ENCODE peak calls at places on chromosomes 5 and 9, in five cellular contexts. R is stomach, U is WERI-Rb-1, S is upper lobe of right lung, A is A549. G is an unnamed sample.
A peak's percentile ranks its signal among the peaks of the same experiment; 100 is the strongest.

GRCh38 chr9:36191290-36191645 is 547 bp downstream of the CLTA start:
- DNase-seq in R (peak; percentile 35), U (peak; percentile 11), S (peak; percentile 74), A (no peak), G (no peak)

GRCh38 chr9:88460583-88461332 is 72.5 kb downstream of the SPIN1 start:
- DNase-seq in R (no peak), U (no peak), S (no peak), A (no peak), G (no peak)

GRCh38 chr5:57174128-57174849 is 430 bp downstream of the GPBP1 start:
- DNase-seq in R (peak; percentile 41), U (no peak), S (no peak), A (no peak), G (no peak)

GRCh38 chr9:134557331-134557730 is 84.3 kb upstream of the COL5A1 start:
- DNase-seq in R (no peak), U (no peak), S (peak; percentile 12), A (no peak), G (no peak)

GRCh38 chr9:27473135-27473534 is 51.0 kb upstream of the IFNK start:
- DNase-seq in R (no peak), U (peak; percentile 80), S (peak; percentile 67), A (no peak), G (no peak)

GRCh38 chr5:17190799-17191391 is 26.5 kb upstream of the BASP1 start:
- DNase-seq in R (no peak), U (no peak), S (no peak), A (no peak), G (no peak)

GRCh38 chr5:76681287-76681686 is 34.6 kb upstream of the F2R start:
- DNase-seq in R (no peak), U (no peak), S (no peak), A (no peak), G (no peak)

GRCh38 chr5:52604151-52604550 is 183.6 kb upstream of the ITGA1 start:
- DNase-seq in R (no peak), U (no peak), S (no peak), A (no peak), G (no peak)

GRCh38 chr5:1106385-1107166 is 5.3 kb downstream of the SLC12A7 start:
- DNase-seq in R (no peak), U (no peak), S (no peak), A (no peak), G (no peak)

GRCh38 chr5:141677415-141677814 is 4.6 kb downstream of the ARAP3 start:
- DNase-seq in R (no peak), U (peak; percentile 44), S (no peak), A (peak; percentile 56), G (no peak)

GRCh38 chr9:134658378-134658955 is 16.9 kb downstream of the COL5A1 start:
- DNase-seq in R (no peak), U (peak; percentile 57), S (peak; percentile 57), A (no peak), G (no peak)

GRCh38 chr5:143760755-143761154 is 51.2 kb upstream of the HMHB1 start:
- DNase-seq in R (no peak), U (no peak), S (no peak), A (no peak), G (no peak)

GRCh38 chr9:130765135-130766030 is 69.7 kb upstream of the ABL1 start:
- DNase-seq in R (no peak), U (no peak), S (no peak), A (no peak), G (no peak)

GRCh38 chr5:7592910-7593309 is 197.0 kb downstream of the ADCY2 start:
- DNase-seq in R (no peak), U (peak; percentile 53), S (no peak), A (no peak), G (no peak)

GRCh38 chr9:35075358-35075757 is 2.9 kb upstream of the VCP start:
- DNase-seq in R (no peak), U (no peak), S (no peak), A (no peak), G (no peak)

GRCh38 chr9:91334053-91334452 is 27.7 kb downstream of the AUH start:
- DNase-seq in R (no peak), U (no peak), S (no peak), A (no peak), G (no peak)

GRCh38 chr5:151432210-151432609 is 15.2 kb upstream of the SLC36A1 start:
- DNase-seq in R (no peak), U (peak; percentile 18), S (no peak), A (no peak), G (no peak)
- H3K9me3 ChIP-seq in R (peaks cover 6% of the 10 kb centered on the region), U (no peaks in the 10 kb centered on the region), S (no peaks in the 10 kb centered on the region), A (peaks cover 5% of the 10 kb centered on the region), G (no peaks in the 10 kb centered on the region)

GRCh38 chr5:9588254-9588653 is 41.9 kb downstream of the TAS2R1 start:
- DNase-seq in R (no peak), U (no peak), S (no peak), A (no peak), G (no peak)

GRCh38 chr5:9594913-9595312 is 35.2 kb downstream of the TAS2R1 start:
- DNase-seq in R (no peak), U (no peak), S (no peak), A (no peak), G (no peak)

GRCh38 chr5:9587135-9587534 is 41.3 kb upstream of the SEMA5A start:
- DNase-seq in R (no peak), U (no peak), S (no peak), A (no peak), G (peak; percentile 58)

DNA sequence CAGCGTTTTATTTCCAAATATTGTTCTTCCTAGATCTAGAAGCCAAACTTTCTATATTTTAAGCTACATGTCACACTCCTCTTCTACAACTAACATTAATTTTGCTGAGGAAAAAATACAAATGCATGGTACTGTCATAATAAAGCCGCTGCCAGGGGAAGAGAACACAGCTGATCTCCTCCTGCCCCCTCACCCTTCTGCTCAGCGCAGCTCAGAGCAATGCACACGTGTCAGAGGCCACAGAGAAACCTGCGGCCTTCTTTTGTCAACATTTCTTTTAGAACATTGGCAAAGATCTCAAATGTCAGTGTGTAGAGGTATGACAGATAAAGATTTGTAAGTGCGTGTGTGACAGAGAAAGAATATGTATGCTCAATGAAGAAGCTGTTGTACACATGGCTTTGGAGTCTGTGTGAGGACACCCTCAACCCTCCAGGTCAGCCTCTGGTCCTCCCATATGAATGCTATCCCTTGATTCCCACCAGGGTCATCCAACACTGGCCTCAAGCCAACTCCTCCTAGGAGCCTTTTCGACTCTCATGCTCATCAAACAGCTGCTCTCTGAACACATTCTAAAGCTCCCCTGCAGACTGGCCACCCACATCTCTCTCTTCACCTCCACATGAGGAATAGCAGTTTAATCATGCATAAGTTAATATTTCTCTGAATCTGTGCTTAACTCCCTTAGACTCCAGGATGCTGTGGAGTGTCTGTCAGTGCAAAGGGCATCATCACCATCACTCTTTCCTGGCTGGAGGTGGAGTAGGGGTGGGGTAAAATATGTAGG is 40.9 kb downstream of the TAS2R1 start:
- DNase-seq in R (no peak), U (no peak), S (no peak), A (no peak), G (no peak)
- H3K9me3 ChIP-seq in R (no peaks in the 10 kb centered on the region), U (peaks cover 3% of the 10 kb centered on the region), S (no peaks in the 10 kb centered on the region), A (no peaks in the 10 kb centered on the region), G (no peaks in the 10 kb centered on the region)

DNA sequence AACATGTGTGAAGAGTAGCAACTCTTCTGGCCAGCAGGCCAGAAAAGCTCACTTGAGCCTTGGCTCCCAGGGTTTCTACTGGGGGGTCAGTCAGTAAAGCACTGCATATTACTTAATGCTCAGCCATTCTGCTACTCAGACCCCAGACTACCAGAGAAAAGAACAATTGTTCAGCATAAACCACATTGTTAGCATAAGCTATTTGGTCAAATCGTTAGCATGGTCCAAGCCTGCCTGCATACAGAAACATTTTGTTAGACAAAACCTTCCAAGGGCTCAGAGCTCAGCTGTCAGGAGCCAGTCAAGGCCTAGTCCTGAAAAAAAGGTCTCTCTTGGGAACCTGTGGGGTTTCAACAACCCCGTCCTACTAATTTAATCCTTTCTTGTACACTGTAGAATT is 449.3 kb downstream of the PRR16 start:
- DNase-seq in R (no peak), U (no peak), S (no peak), A (no peak), G (no peak)
- H3K9me3 ChIP-seq in R (no peaks in the 10 kb centered on the region), U (no peaks in the 10 kb centered on the region), S (no peaks in the 10 kb centered on the region), A (no peaks in the 10 kb centered on the region), G (no peaks in the 10 kb centered on the region)

GRCh38 chr5:54930736-54931135 is 54.7 kb downstream of the ESM1 start:
- DNase-seq in R (no peak), U (no peak), S (no peak), A (no peak), G (no peak)

GRCh38 chr5:54924487-54924886 is 60.9 kb downstream of the ESM1 start:
- DNase-seq in R (no peak), U (no peak), S (no peak), A (no peak), G (no peak)

DNA sequence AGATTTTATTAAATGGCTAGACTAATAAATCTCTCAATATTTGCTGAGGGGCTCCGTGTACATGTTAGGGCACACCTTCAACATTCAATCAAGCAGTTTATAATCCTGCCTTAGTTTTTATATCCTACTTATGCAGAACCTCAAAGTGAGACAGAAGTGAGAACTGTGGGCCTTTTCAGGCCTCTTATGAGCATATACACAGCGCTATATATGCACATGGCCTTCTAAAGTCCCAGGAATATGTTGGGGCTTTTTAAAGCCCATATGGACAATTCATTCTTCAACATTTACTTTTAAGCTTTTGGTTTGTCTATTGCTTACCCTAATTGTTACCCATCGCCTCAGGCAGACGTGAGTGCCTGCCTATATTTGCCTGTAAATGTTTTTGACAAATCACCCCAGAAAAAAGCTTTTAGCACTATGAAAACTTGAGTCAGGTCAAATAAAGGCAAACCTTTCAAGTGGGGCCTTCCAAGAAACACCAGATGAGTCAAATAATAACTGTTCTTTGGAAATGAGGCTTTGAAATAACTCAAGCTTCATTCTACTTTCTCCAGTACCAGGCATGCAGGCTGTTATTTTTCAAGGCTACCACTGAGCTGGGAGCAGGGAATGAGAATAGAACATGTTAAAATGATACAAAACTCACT is 58.2 kb downstream of the ESM1 start:
- DNase-seq in R (no peak), U (no peak), S (no peak), A (no peak), G (no peak)
- H3K9me3 ChIP-seq in R (peaks cover 21% of the 10 kb centered on the region), U (peaks cover 5% of the 10 kb centered on the region), S (no peaks in the 10 kb centered on the region), A (peaks cover 10% of the 10 kb centered on the region), G (no peaks in the 10 kb centered on the region)

DNA sequence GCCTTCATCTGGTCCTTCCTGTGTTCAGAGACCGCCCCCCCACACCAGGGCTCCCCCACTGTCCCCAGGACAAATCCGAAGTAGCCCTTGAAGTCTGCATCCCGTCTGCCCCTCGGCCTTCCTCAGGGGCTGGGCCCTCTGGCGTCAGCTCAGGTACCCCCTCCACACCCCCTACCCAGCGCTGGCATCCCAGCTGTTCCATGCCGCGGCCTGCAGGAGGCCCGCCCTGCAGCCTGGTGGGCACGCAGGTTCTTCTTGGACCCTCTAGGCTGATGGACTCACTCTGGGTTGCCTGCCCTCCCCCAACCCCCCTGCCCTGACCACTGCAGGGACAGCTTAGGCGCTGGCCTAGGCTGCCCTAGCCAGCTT is 6.6 kb downstream of the SLC2A6 start:
- DNase-seq in R (no peak), U (no peak), S (no peak), A (no peak), G (no peak)
- H3K9me3 ChIP-seq in R (no peaks in the 10 kb centered on the region), U (no peaks in the 10 kb centered on the region), S (no peaks in the 10 kb centered on the region), A (no peaks in the 10 kb centered on the region), G (no peaks in the 10 kb centered on the region)

GRCh38 chr9:11805969-11806368 is 887.2 kb upstream of the TYRP1 start:
- DNase-seq in R (no peak), U (no peak), S (no peak), A (no peak), G (no peak)
- H3K9me3 ChIP-seq in R (peaks cover 8% of the 10 kb centered on the region), U (no peaks in the 10 kb centered on the region), S (no peaks in the 10 kb centered on the region), A (peaks cover 3% of the 10 kb centered on the region), G (no peaks in the 10 kb centered on the region)